ENCODE peak calls at places on chromosomes 13 and 19, in seven cellular contexts. W is tibial nerve, Z is A549, X is upper lobe of left lung, I is vagina, V is breast epithelium, Q is endothelial cell of umbilical vein. H is an unnamed sample.

GRCh38 chr13:103188688-103189326 is 122.6 kb upstream of the SLC10A2 start:
- DNase-seq in W (no peak), Z (peak; percentile 0), X (no peak), I (no peak), V (no peak), Q (peak; percentile 5), H (no peak)

GRCh38 chr13:76854894-76855293 is 31.3 kb downstream of the KCTD12 start:
- DNase-seq in W (no peak), Z (no peak), X (no peak), I (no peak), V (no peak), Q (no peak), H (no peak)

GRCh38 chr13:31131470-31131961 is 30.2 kb downstream of the HSPH1 start:
- DNase-seq in W (no peak), Z (no peak), X (no peak), I (no peak), V (no peak), Q (no peak), H (no peak)

GRCh38 chr19:7676854-7677253 is at the start of gene MCEMP1:
- DNase-seq in W (no peak), Z (no peak), X (peak; percentile 74), I (no peak), V (no peak), Q (no peak), H (no peak)

GRCh38 chr19:23777216-23777615 is 18.5 kb upstream of the ZNF681 start:
- DNase-seq in W (no peak), Z (no peak), X (no peak), I (no peak), V (no peak), Q (no peak), H (no peak)

GRCh38 chr13:24254151-24254810 is 55.1 kb upstream of the C1QTNF9 start:
- DNase-seq in W (no peak), Z (no peak), X (peak; percentile 82), I (no peak), V (no peak), Q (no peak), H (no peak)

GRCh38 chr13:51829236-51829899 is 15.6 kb downstream of the TMEM272 start:
- DNase-seq in W (no peak), Z (no peak), X (no peak), I (no peak), V (no peak), Q (no peak), H (no peak)

GRCh38 chr13:91401916-91402315 is 3.5 kb downstream of the GPC5 start:
- DNase-seq in W (no peak), Z (no peak), X (no peak), I (no peak), V (no peak), Q (no peak), H (no peak)

GRCh38 chr13:50208826-50209335 is 193.6 kb downstream of the KCNRG start:
- DNase-seq in W (no peak), Z (peak; percentile 54), X (peak; percentile 77), I (no peak), V (peak; percentile 53), Q (peak; percentile 77), H (no peak)

GRCh38 chr19:28185646-28186045 is 1027.3 kb downstream of the UQCRFS1 start:
- DNase-seq in W (no peak), Z (no peak), X (no peak), I (no peak), V (no peak), Q (no peak), H (no peak)

GRCh38 chr13:99982021-99982740 is 597 bp downstream of the ZIC2 start:
- DNase-seq in W (no peak), Z (peak; percentile 51), X (no peak), I (peak; percentile 64), V (no peak), Q (no peak), H (no peak)

GRCh38 chr13:114065926-114066774 is 66.3 kb downstream of the RASA3 start:
- DNase-seq in W (no peak), Z (no peak), X (no peak), I (no peak), V (no peak), Q (no peak), H (no peak)

GRCh38 chr19:8079988-8080387 is 27.4 kb downstream of the CCL25 start:
- DNase-seq in W (no peak), Z (no peak), X (no peak), I (no peak), V (no peak), Q (no peak), H (no peak)

GRCh38 chr19:50387176-50387867 is 3.2 kb downstream of the POLD1 start:
- DNase-seq in W (no peak), Z (no peak), X (peak; percentile 57), I (no peak), V (no peak), Q (peak; percentile 15), H (no peak)

GRCh38 chr19:51944798-51945552 is 17.7 kb downstream of the ZNF613 start:
- DNase-seq in W (no peak), Z (no peak), X (no peak), I (no peak), V (no peak), Q (no peak), H (no peak)

GRCh38 chr19:22144394-22144793 is 52.4 kb downstream of the ZNF676 start:
- DNase-seq in W (no peak), Z (peak; percentile 30), X (no peak), I (no peak), V (no peak), Q (no peak), H (no peak)

GRCh38 chr13:27007166-27007565 is 164.4 kb downstream of the USP12 start:
- DNase-seq in W (no peak), Z (no peak), X (peak; percentile 20), I (peak; percentile 76), V (no peak), Q (no peak), H (no peak)

GRCh38 chr13:20873348-20873747 is 29.2 kb downstream of the XPO4 start:
- DNase-seq in W (no peak), Z (no peak), X (no peak), I (no peak), V (no peak), Q (peak; percentile 55), H (no peak)
- TF ChIP-seq POLR2A in W (no peak), Z (no peak), X (no peak), I (no peak), V (no peak), Q (no peak), H (no peak)

GRCh38 chr19:2320939-2321338 is 7.4 kb downstream of the LSM7 start:
- DNase-seq in W (no peak), Z (no peak), X (no peak), I (no peak), V (no peak), Q (no peak), H (no peak)
- TF ChIP-seq POLR2A in W (no peak), Z (no peak), X (no peak), I (no peak), V (no peak), Q (no peak), H (peak; percentile 34)

DNA sequence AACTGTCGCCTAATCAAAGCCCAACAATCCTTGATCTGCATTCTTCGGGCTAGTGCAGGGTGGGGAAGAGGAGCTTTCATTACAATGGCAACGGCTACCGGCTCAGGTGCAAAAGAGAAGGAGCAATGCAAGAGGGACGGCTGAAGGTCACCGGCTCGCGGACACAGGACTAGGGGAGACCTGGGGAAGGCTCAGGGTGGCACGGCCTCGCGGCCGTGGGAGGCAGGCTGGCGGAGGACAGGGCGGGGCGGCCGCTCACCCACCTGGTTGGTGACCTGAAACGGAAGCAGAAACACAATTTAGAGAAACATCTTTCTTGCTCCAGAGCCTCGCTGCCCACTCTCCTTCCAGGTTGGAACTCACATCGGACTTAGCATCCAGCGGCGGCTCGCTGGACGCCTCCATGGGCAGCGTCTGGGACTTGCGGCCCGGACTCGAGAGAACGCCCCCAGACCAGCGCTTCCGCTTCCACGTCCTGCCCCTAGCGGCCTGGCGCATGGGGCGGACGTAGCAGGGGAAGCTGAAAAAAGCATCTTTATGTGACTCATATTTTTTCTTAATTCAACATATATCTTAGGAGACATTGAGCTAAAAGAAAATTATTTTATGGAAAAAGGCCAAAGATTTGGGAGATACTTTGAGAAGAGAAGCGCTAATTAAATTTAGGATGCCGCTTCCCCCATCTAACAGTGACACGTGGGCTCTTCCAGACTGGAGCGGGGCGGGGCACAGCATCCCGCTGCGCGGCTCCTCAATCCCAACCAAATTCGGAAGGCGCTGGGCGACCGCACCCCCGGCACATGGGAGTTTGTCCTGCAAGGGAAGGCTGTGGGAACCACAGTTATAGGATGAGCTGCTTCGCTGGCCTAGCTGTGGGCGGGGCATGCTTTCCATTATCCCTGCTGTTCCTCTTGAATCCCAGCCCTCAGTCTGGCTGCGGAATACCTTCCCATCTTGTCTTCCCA is at the start of gene COMMD6:
- DNase-seq in W (peak; percentile 33), Z (peak; percentile 93), X (peak; percentile 76), I (no peak), V (peak; percentile 70), Q (peak; percentile 83), H (peak; percentile 79)
- TF ChIP-seq POLR2A in W (no peak), Z (peak; percentile 94), X (no peak), I (peak; percentile 8), V (peak; percentile 57), Q (peak; percentile 97), H (peak; percentile 97)

GRCh38 chr13:46553521-46553885 is 533 bp downstream of the LRCH1 start:
- DNase-seq in W (no peak), Z (no peak), X (no peak), I (no peak), V (peak; percentile 57), Q (no peak), H (no peak)

GRCh38 chr13:46553886-46554855 is 1.2 kb downstream of the LRCH1 start:
- DNase-seq in W (peak; percentile 43), Z (peak; percentile 71), X (peak; percentile 80), I (no peak), V (peak; percentile 69), Q (peak; percentile 67), H (peak; percentile 55)

GRCh38 chr13:46551410-46552301 is 1.3 kb upstream of the LRCH1 start:
- DNase-seq in W (peak; percentile 71), Z (peak; percentile 79), X (peak; percentile 86), I (no peak), V (peak; percentile 83), Q (peak; percentile 65), H (no peak)

GRCh38 chr13:46552302-46552680 is 679 bp upstream of the LRCH1 start:
- DNase-seq in W (no peak), Z (no peak), X (peak; percentile 22), I (no peak), V (no peak), Q (no peak), H (no peak)

DNA sequence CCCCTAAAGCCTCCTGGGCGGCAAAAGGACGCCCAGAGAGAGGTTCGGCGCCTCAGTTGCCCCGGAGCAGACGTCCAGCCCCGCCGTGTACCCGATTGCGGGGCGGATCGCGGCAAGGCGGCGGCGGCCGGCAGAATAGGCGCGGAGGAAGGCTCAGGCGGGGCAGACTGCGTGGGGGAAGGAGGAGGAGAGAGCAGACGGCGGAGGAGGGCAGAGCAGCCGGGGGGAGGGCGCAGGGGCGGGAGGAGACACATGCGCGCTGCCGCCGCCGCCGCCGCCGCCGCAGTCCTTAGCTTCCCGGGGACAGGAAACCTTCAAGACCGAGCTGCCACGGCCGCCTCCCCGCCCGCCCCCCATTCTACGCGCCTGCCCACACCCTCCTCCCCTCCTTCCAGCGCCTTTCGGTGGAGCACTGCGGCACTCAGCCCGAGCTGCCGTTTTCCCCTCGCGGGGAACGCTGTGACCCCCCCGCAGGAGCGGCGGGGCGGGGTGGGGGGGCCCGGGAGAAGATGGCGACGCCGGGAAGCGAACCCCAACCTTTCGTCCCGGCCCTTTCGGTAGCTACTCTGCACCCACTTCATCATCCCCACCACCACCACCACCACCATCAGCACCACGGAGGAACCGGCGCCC is at the start of gene LRCH1:
- DNase-seq in W (peak; percentile 76), Z (peak; percentile 87), X (peak; percentile 92), I (peak; percentile 92), V (peak; percentile 87), Q (peak; percentile 84), H (peak; percentile 80)
- TF ChIP-seq POLR2A in W (no peak), Z (peak; percentile 22), X (no peak), I (peak; percentile 27), V (no peak), Q (no peak), H (no peak)

H was measured in GM12892.